ENCODE peak calls at places on chromosomes 5 and 9, in four cellular contexts. E is SK-N-SH, R is GM12878, Z is K562. K is an unnamed sample.
A peak's percentile ranks its signal among the peaks of the same experiment; 100 is the strongest.

GRCh38 chr9:123929870-123930831 is at the start of gene DENND1A:
- DNase-seq in E (peak; percentile 99), R (no peak), Z (peak; percentile 97), K (peak; percentile 84)

GRCh38 chr9:114953917-114954316 is 23.5 kb upstream of the TNFSF8 start:
- DNase-seq in E (no peak), R (no peak), Z (no peak), K (peak; percentile 84)

GRCh38 chr5:41219655-41220269 is 6.4 kb upstream of the C6 start:
- DNase-seq in E (no peak), R (no peak), Z (no peak), K (no peak)

GRCh38 chr5:35246411-35246810 is 16.1 kb upstream of the PRLR start:
- DNase-seq in E (no peak), R (no peak), Z (no peak), K (no peak)

GRCh38 chr9:76605271-76605670 is 146.3 kb downstream of the GCNT1 start:
- DNase-seq in E (no peak), R (peak; percentile 15), Z (no peak), K (no peak)

GRCh38 chr9:114779352-114779845 is 26.4 kb downstream of the TNFSF15 start:
- DNase-seq in E (no peak), R (no peak), Z (no peak), K (no peak)

GRCh38 chr5:43038523-43038989 is 1.6 kb downstream of the ANXA2R start:
- DNase-seq in E (no peak), R (no peak), Z (no peak), K (peak; percentile 82)

GRCh38 chr5:126811515-126812198 is 34.7 kb downstream of the LMNB1 start:
- DNase-seq in E (no peak), R (no peak), Z (no peak), K (peak; percentile 80)

GRCh38 chr5:14871084-14871572 is 450 bp downstream of the ANKH start:
- DNase-seq in E (no peak), R (no peak), Z (no peak), K (no peak)

GRCh38 chr9:17706347-17706746 is 127.5 kb downstream of the SH3GL2 start:
- DNase-seq in E (no peak), R (no peak), Z (no peak), K (no peak)

GRCh38 chr5:134136221-134136631 is 21.7 kb downstream of the TCF7 start:
- DNase-seq in E (no peak), R (no peak), Z (no peak), K (no peak)

GRCh38 chr5:34563951-34564705 is 92.0 kb upstream of the RAI14 start:
- DNase-seq in E (no peak), R (no peak), Z (no peak), K (peak; percentile 75)

GRCh38 chr5:179346875-179347274 is 1.6 kb upstream of the ADAMTS2 start:
- DNase-seq in E (no peak), R (no peak), Z (no peak), K (no peak)

GRCh38 chr9:8802242-8802641 is 1002.7 kb upstream of the DMAC1 start:
- DNase-seq in E (no peak), R (no peak), Z (no peak), K (no peak)

GRCh38 chr5:170137694-170138214 is 32.1 kb downstream of the FOXI1 start:
- DNase-seq in E (no peak), R (no peak), Z (no peak), K (no peak)

GRCh38 chr5:56681346-56681745 is 134.0 kb upstream of the MAP3K1 start:
- DNase-seq in E (no peak), R (no peak), Z (no peak), K (peak; percentile 43)

GRCh38 chr9:75788006-75788634 is 102.4 kb upstream of the PCSK5 start:
- DNase-seq in E (no peak), R (no peak), Z (no peak), K (no peak)

GRCh38 chr9:89246840-89247239 is 64.2 kb upstream of the CKS2 start:
- DNase-seq in E (no peak), R (no peak), Z (no peak), K (no peak)

GRCh38 chr5:148932355-148932935 is 106.0 kb downstream of the ADRB2 start:
- DNase-seq in E (no peak), R (no peak), Z (no peak), K (no peak)

GRCh38 chr5:126354857-126355731 is 68.1 kb upstream of the GRAMD2B start:
- DNase-seq in E (no peak), R (no peak), Z (no peak), K (no peak)

GRCh38 chr9:76373173-76373771 is 21.0 kb downstream of the RFK start:
- DNase-seq in E (no peak), R (no peak), Z (no peak), K (peak; percentile 80)

GRCh38 chr9:96719538-96720315 is 58.2 kb downstream of the ZNF510 start:
- DNase-seq in E (peak; percentile 15), R (no peak), Z (no peak), K (no peak)

GRCh38 chr5:155941340-155941739 is 385.6 kb upstream of the SGCD start:
- DNase-seq in E (no peak), R (no peak), Z (no peak), K (no peak)

GRCh38 chr9:87128844-87129493 is 181.7 kb upstream of the GAS1 start:
- DNase-seq in E (no peak), R (no peak), Z (no peak), K (no peak)

GRCh38 chr5:135138116-135138850 is 104.3 kb upstream of the PITX1 start:
- DNase-seq in E (no peak), R (no peak), Z (no peak), K (peak; percentile 32)

GRCh38 chr5:6827815-6828214 is 114.6 kb downstream of the TENT4A start:
- DNase-seq in E (no peak), R (no peak), Z (no peak), K (no peak)

GRCh38 chr5:14735944-14736343 is 71.4 kb downstream of the OTULIN start:
- DNase-seq in E (no peak), R (no peak), Z (no peak), K (no peak)

GRCh38 chr9:91180240-91180929 is 181.3 kb downstream of the AUH start:
- DNase-seq in E (no peak), R (no peak), Z (no peak), K (no peak)

GRCh38 chr9:130302785-130303612 is 37.4 kb downstream of the HMCN2 start:
- DNase-seq in E (no peak), R (no peak), Z (no peak), K (no peak)

GRCh38 chr9:115204827-115205506 is 87.0 kb upstream of the TNC start:
- DNase-seq in E (no peak), R (no peak), Z (no peak), K (peak; percentile 95)

GRCh38 chr5:126452477-126452876 is 29.3 kb downstream of the GRAMD2B start:
- DNase-seq in E (no peak), R (no peak), Z (no peak), K (peak; percentile 43)

GRCh38 chr5:175859422-175859821 is 12.0 kb upstream of the CPLX2 start:
- DNase-seq in E (no peak), R (no peak), Z (no peak), K (no peak)

GRCh38 chr5:154970759-154971158 is 29.9 kb downstream of the MRPL22 start:
- DNase-seq in E (no peak), R (no peak), Z (no peak), K (peak; percentile 52)

GRCh38 chr5:75265731-75266130 is 29.1 kb upstream of the ANKRD31 start:
- DNase-seq in E (peak; percentile 33), R (no peak), Z (no peak), K (peak; percentile 53)

GRCh38 chr9:75265525-75265972 is 177.2 kb downstream of the OSTF1 start:
- DNase-seq in E (peak; percentile 28), R (no peak), Z (peak; percentile 38), K (peak; percentile 42)

GRCh38 chr5:3197699-3198098 is 397.9 kb upstream of the IRX1 start:
- DNase-seq in E (no peak), R (no peak), Z (no peak), K (no peak)
- TF ChIP-seq RCOR1 in E (no peak), R (no peak), Z (no peak), K (no peak)

GRCh38 chr5:66659780-66660179 is 63.6 kb downstream of the MAST4 start:
- DNase-seq in E (no peak), R (no peak), Z (no peak), K (no peak)
- H3K9ac ChIP-seq in E (no peak overlapping the region), R (no peak overlapping the region), Z (no peak overlapping the region), K (no peak overlapping the region)

GRCh38 chr5:1186351-1187233 is 14.8 kb upstream of the SLC6A19 start:
- DNase-seq in E (no peak), R (no peak), Z (no peak), K (no peak)
- TF ChIP-seq RCOR1 in E (no peak), R (no peak), Z (no peak), K (no peak)

DNA sequence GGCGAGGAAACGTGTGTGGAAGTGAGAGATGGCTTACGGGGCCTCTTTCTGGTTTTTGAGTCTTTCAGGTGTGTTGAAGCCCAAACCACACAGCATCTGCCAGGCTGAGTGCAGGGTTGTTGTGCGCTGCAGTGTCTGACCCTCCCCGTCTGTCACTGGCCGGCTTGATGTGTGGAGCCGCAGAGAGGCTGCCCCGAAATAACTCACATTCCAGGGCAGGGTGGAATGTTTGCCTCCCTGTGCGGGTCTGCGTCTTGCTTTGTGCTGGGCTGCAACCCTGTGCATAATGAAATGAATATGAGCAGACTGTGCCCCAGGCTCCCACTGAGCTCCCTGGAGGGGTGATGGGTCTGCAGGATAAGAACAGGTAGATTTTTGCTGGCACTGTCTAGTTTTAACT is 9.9 kb upstream of the PLEKHG4B start:
- DNase-seq in E (no peak), R (no peak), Z (no peak), K (peak; percentile 17)
- H3K9ac ChIP-seq in E (no peak overlapping the region), R (no peak overlapping the region), Z (no peak overlapping the region), K (no peak overlapping the region)

DNA sequence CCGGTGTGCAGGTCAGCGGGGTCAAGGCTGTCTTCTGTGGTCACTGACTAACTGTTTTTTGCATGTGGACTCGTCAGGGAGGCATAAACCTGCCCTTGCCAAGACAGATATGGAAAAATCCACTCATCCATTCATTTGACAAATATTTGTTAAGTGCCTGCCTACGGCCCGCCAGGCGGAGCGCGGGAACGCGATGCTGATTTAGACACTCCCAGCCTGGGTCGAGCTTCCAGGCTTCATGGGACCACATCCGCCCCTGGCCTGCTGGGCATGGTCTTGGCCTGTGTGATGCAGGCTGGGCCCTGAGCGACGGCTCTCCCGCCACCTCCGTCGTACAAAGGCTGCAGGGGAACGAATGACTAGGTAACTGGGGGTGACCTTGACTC is 18.1 kb downstream of the MYMK start:
- DNase-seq in E (peak; percentile 50), R (no peak), Z (no peak), K (peak; percentile 89)
- TF ChIP-seq RCOR1 in E (no peak), R (no peak), Z (no peak), K (no peak)